ENCODE peak calls at places on chromosomes 2 and 18, in eight cellular contexts. One of them, this sample, is unnamed.
A peak's percentile ranks its signal among the peaks of the same experiment; 100 is the strongest.

GRCh38 chr2:157596992-157597681 is 31.5 kb downstream of the ACVR1C start:
- DNase-seq in H9: peak; percentile 80
- DNase-seq in neuronal stem cell: peak; percentile 14
- DNase-seq in neural progenitor cell: peak; percentile 78
- DNase-seq in fibroblast of lung: peak; percentile 10
- DNase-seq in AG04450: no peak
- DNase-seq in ovary: no peak
- DNase-seq in left ventricle myocardium inferior: peak; percentile 19
- DNase-seq in this sample: peak; percentile 32

GRCh38 chr2:23497063-23497462 is 112.1 kb downstream of the KLHL29 start:
- DNase-seq in H9: no peak
- DNase-seq in neuronal stem cell: no peak
- DNase-seq in neural progenitor cell: no peak
- DNase-seq in fibroblast of lung: peak; percentile 19
- DNase-seq in AG04450: no peak
- DNase-seq in ovary: no peak
- DNase-seq in left ventricle myocardium inferior: no peak
- DNase-seq in this sample: no peak

GRCh38 chr18:46283268-46283667 is 179.1 kb downstream of the HAUS1 start:
- DNase-seq in H9: no peak
- DNase-seq in neuronal stem cell: no peak
- DNase-seq in neural progenitor cell: no peak
- DNase-seq in fibroblast of lung: no peak
- DNase-seq in AG04450: no peak
- DNase-seq in ovary: no peak
- DNase-seq in left ventricle myocardium inferior: no peak
- DNase-seq in this sample: no peak

GRCh38 chr2:102114851-102115497 is 27.6 kb upstream of the IL1R1 start:
- DNase-seq in H9: no peak
- DNase-seq in neuronal stem cell: no peak
- DNase-seq in neural progenitor cell: no peak
- DNase-seq in fibroblast of lung: peak; percentile 61
- DNase-seq in AG04450: no peak
- DNase-seq in ovary: no peak
- DNase-seq in left ventricle myocardium inferior: no peak
- DNase-seq in this sample: no peak

GRCh38 chr2:241768251-241768711 is 8.3 kb upstream of the GAL3ST2 start:
- DNase-seq in H9: no peak
- DNase-seq in neuronal stem cell: no peak
- DNase-seq in neural progenitor cell: no peak
- DNase-seq in fibroblast of lung: no peak
- DNase-seq in AG04450: no peak
- DNase-seq in ovary: no peak
- DNase-seq in left ventricle myocardium inferior: no peak
- DNase-seq in this sample: no peak

GRCh38 chr18:31946305-31947046 is 3.5 kb upstream of the TRAPPC8 start:
- DNase-seq in H9: peak; percentile 58
- DNase-seq in neuronal stem cell: no peak
- DNase-seq in neural progenitor cell: no peak
- DNase-seq in fibroblast of lung: no peak
- DNase-seq in AG04450: no peak
- DNase-seq in ovary: no peak
- DNase-seq in left ventricle myocardium inferior: no peak
- DNase-seq in this sample: no peak

GRCh38 chr2:207073791-207074678 is 91.7 kb downstream of the KLF7 start:
- DNase-seq in H9: no peak
- DNase-seq in neuronal stem cell: no peak
- DNase-seq in neural progenitor cell: no peak
- DNase-seq in fibroblast of lung: peak; percentile 26
- DNase-seq in AG04450: no peak
- DNase-seq in ovary: no peak
- DNase-seq in left ventricle myocardium inferior: no peak
- DNase-seq in this sample: no peak

GRCh38 chr2:66233981-66234380 is 200.9 kb upstream of the MEIS1 start:
- DNase-seq in H9: no peak
- DNase-seq in neuronal stem cell: no peak
- DNase-seq in neural progenitor cell: no peak
- DNase-seq in fibroblast of lung: no peak
- DNase-seq in AG04450: no peak
- DNase-seq in ovary: no peak
- DNase-seq in left ventricle myocardium inferior: no peak
- DNase-seq in this sample: no peak

GRCh38 chr2:8676915-8677645 is 4.8 kb upstream of the ID2 start:
- DNase-seq in H9: no peak
- DNase-seq in neuronal stem cell: peak; percentile 18
- DNase-seq in neural progenitor cell: peak; percentile 60
- DNase-seq in fibroblast of lung: peak; percentile 24
- DNase-seq in AG04450: no peak
- DNase-seq in ovary: no peak
- DNase-seq in left ventricle myocardium inferior: no peak
- DNase-seq in this sample: no peak

GRCh38 chr2:35301349-35301748 is 1054.2 kb upstream of the CRIM1 start:
- DNase-seq in H9: no peak
- DNase-seq in neuronal stem cell: no peak
- DNase-seq in neural progenitor cell: no peak
- DNase-seq in fibroblast of lung: no peak
- DNase-seq in AG04450: no peak
- DNase-seq in ovary: no peak
- DNase-seq in left ventricle myocardium inferior: no peak
- DNase-seq in this sample: no peak

GRCh38 chr2:118750959-118751565 is 96.4 kb downstream of the EN1 start:
- DNase-seq in H9: no peak
- DNase-seq in neuronal stem cell: no peak
- DNase-seq in neural progenitor cell: no peak
- DNase-seq in fibroblast of lung: peak; percentile 4
- DNase-seq in AG04450: no peak
- DNase-seq in ovary: no peak
- DNase-seq in left ventricle myocardium inferior: no peak
- DNase-seq in this sample: no peak

GRCh38 chr2:178359192-178359912 is 91.6 kb downstream of the PRKRA start:
- DNase-seq in H9: no peak
- DNase-seq in neuronal stem cell: no peak
- DNase-seq in neural progenitor cell: no peak
- DNase-seq in fibroblast of lung: no peak
- DNase-seq in AG04450: no peak
- DNase-seq in ovary: no peak
- DNase-seq in left ventricle myocardium inferior: no peak
- DNase-seq in this sample: no peak

GRCh38 chr2:46657042-46657504 is 177.7 kb downstream of the TMEM247 start:
- DNase-seq in H9: no peak
- DNase-seq in neuronal stem cell: no peak
- DNase-seq in neural progenitor cell: peak; percentile 42
- DNase-seq in fibroblast of lung: peak; percentile 86
- DNase-seq in AG04450: no peak
- DNase-seq in ovary: peak; percentile 76
- DNase-seq in left ventricle myocardium inferior: no peak
- DNase-seq in this sample: no peak

GRCh38 chr2:57877811-57878572 is 168.6 kb upstream of the VRK2 start:
- DNase-seq in H9: no peak
- DNase-seq in neuronal stem cell: no peak
- DNase-seq in neural progenitor cell: no peak
- DNase-seq in fibroblast of lung: no peak
- DNase-seq in AG04450: no peak
- DNase-seq in ovary: no peak
- DNase-seq in left ventricle myocardium inferior: no peak
- DNase-seq in this sample: no peak

GRCh38 chr2:220341014-220341413 is 713.6 kb downstream of the SLC4A3 start:
- DNase-seq in H9: no peak
- DNase-seq in neuronal stem cell: no peak
- DNase-seq in neural progenitor cell: no peak
- DNase-seq in fibroblast of lung: no peak
- DNase-seq in AG04450: no peak
- DNase-seq in ovary: no peak
- DNase-seq in left ventricle myocardium inferior: no peak
- DNase-seq in this sample: no peak

GRCh38 chr2:171172980-171173542 is 12.4 kb upstream of the TLK1 start:
- DNase-seq in H9: no peak
- DNase-seq in neuronal stem cell: no peak
- DNase-seq in neural progenitor cell: no peak
- DNase-seq in fibroblast of lung: peak; percentile 37
- DNase-seq in AG04450: no peak
- DNase-seq in ovary: no peak
- DNase-seq in left ventricle myocardium inferior: no peak
- DNase-seq in this sample: no peak

GRCh38 chr2:173354073-173354600 is 535 bp upstream of the CDCA7 start:
- DNase-seq in H9: no peak
- DNase-seq in neuronal stem cell: peak; percentile 15
- DNase-seq in neural progenitor cell: no peak
- DNase-seq in fibroblast of lung: no peak
- DNase-seq in AG04450: no peak
- DNase-seq in ovary: no peak
- DNase-seq in left ventricle myocardium inferior: no peak
- DNase-seq in this sample: no peak

GRCh38 chr2:77513191-77513590 is 9.0 kb downstream of the LRRTM4 start:
- DNase-seq in H9: no peak
- DNase-seq in neuronal stem cell: no peak
- DNase-seq in neural progenitor cell: no peak
- DNase-seq in fibroblast of lung: peak; percentile 33
- DNase-seq in AG04450: no peak
- DNase-seq in ovary: no peak
- DNase-seq in left ventricle myocardium inferior: no peak
- DNase-seq in this sample: no peak

GRCh38 chr18:79521806-79522205 is 126.1 kb downstream of the NFATC1 start:
- DNase-seq in H9: no peak
- DNase-seq in neuronal stem cell: no peak
- DNase-seq in neural progenitor cell: no peak
- DNase-seq in fibroblast of lung: no peak
- DNase-seq in AG04450: no peak
- DNase-seq in ovary: no peak
- DNase-seq in left ventricle myocardium inferior: no peak
- DNase-seq in this sample: no peak

GRCh38 chr18:79523221-79523737 is 127.5 kb downstream of the NFATC1 start:
- DNase-seq in H9: peak; percentile 10
- DNase-seq in neuronal stem cell: no peak
- DNase-seq in neural progenitor cell: no peak
- DNase-seq in fibroblast of lung: no peak
- DNase-seq in AG04450: no peak
- DNase-seq in ovary: no peak
- DNase-seq in left ventricle myocardium inferior: no peak
- DNase-seq in this sample: peak; percentile 9

GRCh38 chr18:79523738-79524180 is 128.0 kb downstream of the NFATC1 start:
- DNase-seq in H9: no peak
- DNase-seq in neuronal stem cell: no peak
- DNase-seq in neural progenitor cell: no peak
- DNase-seq in fibroblast of lung: no peak
- DNase-seq in AG04450: no peak
- DNase-seq in ovary: no peak
- DNase-seq in left ventricle myocardium inferior: no peak
- DNase-seq in this sample: no peak

GRCh38 chr18:79524181-79525078 is 128.7 kb downstream of the NFATC1 start:
- DNase-seq in H9: peak; percentile 29
- DNase-seq in neuronal stem cell: no peak
- DNase-seq in neural progenitor cell: no peak
- DNase-seq in fibroblast of lung: no peak
- DNase-seq in AG04450: no peak
- DNase-seq in ovary: peak; percentile 19
- DNase-seq in left ventricle myocardium inferior: no peak
- DNase-seq in this sample: no peak

GRCh38 chr18:79522451-79523220 is 126.9 kb downstream of the NFATC1 start:
- DNase-seq in H9: peak; percentile 19
- DNase-seq in neuronal stem cell: no peak
- DNase-seq in neural progenitor cell: no peak
- DNase-seq in fibroblast of lung: no peak
- DNase-seq in AG04450: no peak
- DNase-seq in ovary: no peak
- DNase-seq in left ventricle myocardium inferior: no peak
- DNase-seq in this sample: no peak
- H3K27ac ChIP-seq in H9: no peak overlapping the region
- H3K27ac ChIP-seq in neuronal stem cell: no peak overlapping the region
- H3K27ac ChIP-seq in neural progenitor cell: no peak overlapping the region
- H3K27ac ChIP-seq in fibroblast of lung: no peak overlapping the region
- H3K27ac ChIP-seq in AG04450: no peak overlapping the region
- H3K27ac ChIP-seq in ovary: no peak overlapping the region
- H3K27ac ChIP-seq in left ventricle myocardium inferior: no peak overlapping the region
- H3K27ac ChIP-seq in this sample: peak overlapping the region; percentile 83

GRCh38 chr2:134072973-134073490 is 180.8 kb upstream of the MGAT5 start:
- DNase-seq in H9: no peak
- DNase-seq in neuronal stem cell: no peak
- DNase-seq in neural progenitor cell: no peak
- DNase-seq in fibroblast of lung: no peak
- DNase-seq in AG04450: no peak
- DNase-seq in ovary: no peak
- DNase-seq in left ventricle myocardium inferior: no peak
- DNase-seq in this sample: no peak
- H3K27ac ChIP-seq in H9: no peak overlapping the region
- H3K27ac ChIP-seq in neuronal stem cell: no peak overlapping the region
- H3K27ac ChIP-seq in neural progenitor cell: no peak overlapping the region
- H3K27ac ChIP-seq in fibroblast of lung: no peak overlapping the region
- H3K27ac ChIP-seq in AG04450: no peak overlapping the region
- H3K27ac ChIP-seq in ovary: no peak overlapping the region
- H3K27ac ChIP-seq in left ventricle myocardium inferior: no peak overlapping the region
- H3K27ac ChIP-seq in this sample: no peak overlapping the region

DNA sequence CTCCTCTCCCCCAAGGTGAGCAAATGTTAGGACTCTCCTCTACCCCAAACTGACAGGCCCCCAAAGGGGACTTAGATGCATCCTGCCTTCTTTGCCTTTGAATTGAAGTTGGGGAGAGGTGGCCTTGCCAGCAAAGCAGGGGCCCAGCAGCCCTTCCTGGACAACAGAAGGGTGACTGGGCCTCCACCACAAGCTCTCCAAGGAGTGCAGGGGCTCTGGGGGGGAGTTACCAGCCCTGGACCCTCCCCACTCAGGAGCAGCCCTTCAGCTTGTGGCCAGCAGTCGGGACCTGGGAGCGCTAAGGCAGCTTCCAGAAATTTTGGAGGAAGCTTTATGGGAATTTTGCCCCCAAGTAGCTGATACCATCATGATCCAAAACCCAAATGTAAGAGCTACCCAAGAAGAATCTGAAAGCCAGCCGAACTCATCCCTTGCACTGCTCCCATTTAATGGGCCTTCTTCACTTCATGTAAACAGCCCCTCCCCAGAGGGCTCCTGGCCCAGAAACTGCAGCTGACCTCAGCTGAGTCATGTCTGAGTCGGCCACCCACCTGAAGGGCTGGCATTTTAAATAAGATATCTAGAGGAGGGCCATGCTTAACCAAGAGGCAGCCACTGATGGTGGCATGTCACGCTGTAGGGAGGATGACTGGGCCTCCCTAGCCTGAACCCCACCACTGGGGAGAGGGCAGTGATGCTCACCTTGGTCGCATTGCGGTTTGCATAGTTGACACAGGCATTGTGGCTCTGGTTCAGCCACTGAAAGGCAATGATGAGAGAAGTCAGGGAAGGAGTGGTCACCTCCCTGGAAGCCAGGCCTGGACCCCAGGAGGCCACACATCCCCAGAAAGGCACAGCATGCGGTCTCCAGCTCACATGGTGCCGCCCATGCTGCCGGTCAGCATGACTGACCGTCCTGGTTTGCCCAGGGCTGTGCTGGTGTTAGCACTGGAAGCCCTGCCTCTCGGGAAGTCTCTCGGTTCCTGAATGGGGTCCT is 71.5 kb downstream of the SFXN5 start:
- DNase-seq in H9: peak; percentile 22
- DNase-seq in neuronal stem cell: no peak
- DNase-seq in neural progenitor cell: no peak
- DNase-seq in fibroblast of lung: peak; percentile 33
- DNase-seq in AG04450: no peak
- DNase-seq in ovary: no peak
- DNase-seq in left ventricle myocardium inferior: no peak
- DNase-seq in this sample: no peak
- H3K27ac ChIP-seq in H9: no peak overlapping the region
- H3K27ac ChIP-seq in neuronal stem cell: no peak overlapping the region
- H3K27ac ChIP-seq in neural progenitor cell: no peak overlapping the region
- H3K27ac ChIP-seq in fibroblast of lung: no peak overlapping the region
- H3K27ac ChIP-seq in AG04450: no peak overlapping the region
- H3K27ac ChIP-seq in ovary: no peak overlapping the region
- H3K27ac ChIP-seq in left ventricle myocardium inferior: no peak overlapping the region
- H3K27ac ChIP-seq in this sample: no peak overlapping the region

GRCh38 chr2:20205069-20205468 is 19.9 kb downstream of the SDC1 start:
- DNase-seq in H9: no peak
- DNase-seq in neuronal stem cell: no peak
- DNase-seq in neural progenitor cell: no peak
- DNase-seq in fibroblast of lung: no peak
- DNase-seq in AG04450: no peak
- DNase-seq in ovary: no peak
- DNase-seq in left ventricle myocardium inferior: no peak
- DNase-seq in this sample: no peak
- H3K27ac ChIP-seq in H9: no peak overlapping the region
- H3K27ac ChIP-seq in neuronal stem cell: no peak overlapping the region
- H3K27ac ChIP-seq in neural progenitor cell: no peak overlapping the region
- H3K27ac ChIP-seq in fibroblast of lung: no peak overlapping the region
- H3K27ac ChIP-seq in AG04450: no peak overlapping the region
- H3K27ac ChIP-seq in ovary: no peak overlapping the region
- H3K27ac ChIP-seq in left ventricle myocardium inferior: no peak overlapping the region
- H3K27ac ChIP-seq in this sample: no peak overlapping the region